ENCODE peak calls at places on chromosomes 6 and 20, in nine cellular contexts. X, H, Y, C, N, W, J, R and K are unnamed samples.

GRCh38 chr20:59629141-59630045 is 25.1 kb downstream of the PHACTR3 start:
- DNase-seq in Y (no peak), R (no peak), X (no peak), H (no peak), C (no peak), N (no peak), J (no peak), W (no peak), K (no peak)

GRCh38 chr6:76453270-76453669 is 380.8 kb upstream of the IMPG1 start:
- DNase-seq in W (no peak), X (no peak), C (no peak), R (no peak), Y (no peak), N (no peak), J (no peak), H (no peak), K (peak)

GRCh38 chr6:75532521-75532920 is 38.9 kb upstream of the FILIP1 start:
- DNase-seq in H (no peak), Y (peak), R (no peak), X (no peak), J (no peak), W (peak), N (no peak), C (no peak), K (no peak)

GRCh38 chr6:92196320-92196719 is 1223.0 kb downstream of the EPHA7 start:
- DNase-seq in N (no peak), H (no peak), X (no peak), W (no peak), C (no peak), J (no peak), Y (no peak), R (no peak), K (no peak)

GRCh38 chr6:48782230-48782629 is 671.2 kb upstream of the PTCHD4 start:
- DNase-seq in W (no peak), H (no peak), C (no peak), R (no peak), Y (no peak), X (no peak), N (no peak), J (no peak), K (no peak)

GRCh38 chr20:4971064-4971463 is 30.2 kb downstream of the SLC23A2 start:
- DNase-seq in C (no peak), X (no peak), R (no peak), Y (no peak), W (no peak), H (no peak), N (no peak), J (no peak), K (no peak)

GRCh38 chr20:13865825-13866351 is 81.1 kb downstream of the NDUFAF5 start:
- DNase-seq in N (no peak), C (no peak), W (peak), X (peak), J (no peak), Y (peak), R (no peak), H (no peak), K (no peak)

GRCh38 chr6:26594730-26595632 is 1.8 kb upstream of the ABT1 start:
- DNase-seq in C (peak), H (no peak), Y (no peak), R (no peak), X (peak), J (no peak), W (peak), N (peak), K (no peak)

GRCh38 chr20:50572922-50573777 is 63.0 kb downstream of the PTPN1 start:
- DNase-seq in R (no peak), X (peak), C (no peak), N (no peak), Y (peak), J (no peak), H (no peak), W (no peak), K (no peak)

GRCh38 chr6:35262596-35262995 is 3.1 kb downstream of the ZNF76 start:
- DNase-seq in C (no peak), Y (peak), H (no peak), J (no peak), N (no peak), X (peak), W (no peak), R (no peak), K (no peak)

GRCh38 chr20:62485062-62485700 is 9.4 kb upstream of the GATA5 start:
- DNase-seq in R (no peak), H (no peak), C (no peak), Y (peak), J (no peak), W (peak), N (no peak), X (peak), K (no peak)

GRCh38 chr20:45019764-45020126 is 53.4 kb downstream of the STK4 start:
- DNase-seq in J (no peak), W (no peak), Y (no peak), H (no peak), X (no peak), N (no peak), C (no peak), R (no peak), K (no peak)

GRCh38 chr6:5167501-5167900 is 82.4 kb downstream of the PPP1R3G start:
- DNase-seq in C (no peak), J (no peak), W (no peak), R (no peak), H (no peak), Y (no peak), X (no peak), N (no peak), K (no peak)

GRCh38 chr20:38120625-38120988 is 44.5 kb downstream of the TGM2 start:
- DNase-seq in C (no peak), W (no peak), Y (no peak), N (peak), R (no peak), J (no peak), X (no peak), H (no peak), K (peak)

GRCh38 chr6:125611573-125612399 is 137.6 kb upstream of the HEY2 start:
- DNase-seq in R (no peak), C (no peak), J (no peak), W (peak), Y (peak), X (no peak), N (no peak), H (no peak), K (no peak)

GRCh38 chr6:75460636-75461035 is 33.0 kb downstream of the FILIP1 start:
- DNase-seq in Y (peak), J (no peak), X (peak), R (no peak), N (no peak), W (no peak), C (no peak), H (no peak), K (no peak)

GRCh38 chr6:157561037-157561790 is 180.2 kb downstream of the ZDHHC14 start:
- DNase-seq in J (no peak), R (no peak), Y (no peak), C (no peak), N (no peak), H (peak), X (no peak), W (no peak), K (no peak)

GRCh38 chr6:10431423-10432164 is 16.7 kb upstream of the TFAP2A start:
- DNase-seq in H (no peak), C (no peak), W (peak), N (no peak), X (peak), J (no peak), R (no peak), Y (no peak), K (no peak)

GRCh38 chr6:39102821-39103136 is 12.2 kb downstream of the SAYSD1 start:
- DNase-seq in H (no peak), N (no peak), C (no peak), Y (no peak), X (no peak), W (no peak), R (no peak), J (no peak), K (no peak)

GRCh38 chr20:23626040-23626620 is 11.6 kb downstream of the CST3 start:
- DNase-seq in N (no peak), H (no peak), X (peak), Y (peak), R (no peak), C (no peak), W (peak), J (no peak), K (no peak)

GRCh38 chr20:51326241-51326819 is 216.2 kb downstream of the NFATC2 start:
- DNase-seq in W (peak), R (no peak), N (peak), Y (peak), C (peak), J (peak), H (peak), X (peak), K (no peak)

GRCh38 chr6:37225350-37226169 is 32.0 kb upstream of the TBC1D22B start:
- DNase-seq in Y (no peak), R (no peak), J (no peak), X (no peak), C (no peak), W (no peak), N (no peak), H (no peak), K (no peak)

GRCh38 chr20:44079291-44079690 is 107.7 kb downstream of the JPH2 start:
- DNase-seq in C (no peak), N (no peak), J (no peak), Y (no peak), W (no peak), X (no peak), H (no peak), R (peak), K (no peak)

GRCh38 chr20:3811421-3812258 is 8.7 kb upstream of the AP5S1 start:
- DNase-seq in H (no peak), Y (peak), W (no peak), N (peak), R (peak), C (peak), X (peak), J (no peak), K (peak)

GRCh38 chr6:68778356-68779020 is 143.4 kb downstream of the ADGRB3 start:
- DNase-seq in J (peak), W (peak), C (no peak), X (peak), Y (peak), H (no peak), N (peak), R (no peak), K (no peak)

GRCh38 chr6:87164004-87164403 is 8.6 kb downstream of the ZNF292 start:
- DNase-seq in Y (peak), N (no peak), R (no peak), J (no peak), C (no peak), H (no peak), W (no peak), X (no peak), K (no peak)

GRCh38 chr6:135568366-135568765 is 70.8 kb upstream of the AHI1 start:
- DNase-seq in X (peak), J (no peak), R (no peak), H (no peak), N (peak), W (peak), C (peak), Y (peak), K (no peak)

GRCh38 chr6:36118550-36119107 is 11.7 kb upstream of the MAPK13 start:
- DNase-seq in W (no peak), J (no peak), N (peak), R (no peak), X (no peak), C (peak), H (no peak), Y (peak), K (peak)

GRCh38 chr6:47267301-47267700 is 42.4 kb downstream of the TNFRSF21 start:
- DNase-seq in J (no peak), C (no peak), W (no peak), H (no peak), X (no peak), Y (no peak), N (no peak), R (no peak), K (no peak)

GRCh38 chr6:57434944-57435343 is 117.5 kb downstream of the PRIM2 start:
- DNase-seq in N (no peak), C (no peak), H (no peak), X (no peak), Y (no peak), J (no peak), W (no peak), R (no peak), K (no peak)

GRCh38 chr6:16404456-16404855 is 166.1 kb downstream of the GMPR start:
- DNase-seq in R (no peak), Y (no peak), X (no peak), N (no peak), J (no peak), C (no peak), W (no peak), H (no peak), K (no peak)

GRCh38 chr6:85329193-85329592 is 120.7 kb upstream of the NT5E start:
- DNase-seq in R (no peak), Y (no peak), W (no peak), C (no peak), N (no peak), H (no peak), J (no peak), X (no peak), K (no peak)